ENCODE peak calls at places on chromosome 7, in ten cellular contexts. W is endodermal cell, D is endothelial cell of umbilical vein, P is tibial artery, I is cardiac muscle cell, Q is lower leg skin, S is GM20000, B is IMR-90, O is hepatocyte, K is fibroblast of mammary gland. Y is an unnamed sample.

GRCh38 chr7:157502701-157503111 is 165.9 kb downstream of the DNAJB6 start:
- DNase-seq in W (peak; percentile 28), D (peak; percentile 86), P (peak; percentile 54), I (no peak), Q (peak; percentile 76), S (no peak), B (no peak), O (no peak), K (peak; percentile 19), Y (peak; percentile 49)

GRCh38 chr7:46239856-46240255 is 318.8 kb upstream of the IGFBP3 start:
- DNase-seq in W (no peak), D (no peak), P (no peak), I (no peak), Q (no peak), S (no peak), B (peak; percentile 70), O (no peak), K (no peak), Y (no peak)

GRCh38 chr7:151061241-151062110 is 2.1 kb downstream of the SLC4A2 start:
- DNase-seq in W (peak; percentile 73), D (no peak), P (no peak), I (no peak), Q (no peak), S (no peak), B (no peak), O (no peak), K (no peak), Y (no peak)

GRCh38 chr7:97003262-97004236 is 1.8 kb upstream of the DLX6 start:
- DNase-seq in W (peak; percentile 72), D (no peak), P (no peak), I (no peak), Q (no peak), S (no peak), B (no peak), O (no peak), K (no peak), Y (no peak)

GRCh38 chr7:114081606-114082425 is 163.0 kb upstream of the PPP1R3A start:
- DNase-seq in W (peak; percentile 53), D (peak; percentile 80), P (no peak), I (peak; percentile 33), Q (no peak), S (peak; percentile 56), B (peak; percentile 70), O (peak; percentile 54), K (peak; percentile 78), Y (peak; percentile 66)

GRCh38 chr7:151568951-151569652 is 49.4 kb upstream of the RHEB start:
- DNase-seq in W (no peak), D (no peak), P (no peak), I (no peak), Q (no peak), S (no peak), B (no peak), O (no peak), K (no peak), Y (no peak)

GRCh38 chr7:39987641-39988347 is 37.7 kb downstream of the CDK13 start:
- DNase-seq in W (no peak), D (no peak), P (no peak), I (no peak), Q (no peak), S (no peak), B (no peak), O (no peak), K (no peak), Y (no peak)

GRCh38 chr7:24830440-24831050 is 73.3 kb upstream of the GSDME start:
- DNase-seq in W (no peak), D (no peak), P (no peak), I (no peak), Q (no peak), S (no peak), B (no peak), O (no peak), K (no peak), Y (no peak)

GRCh38 chr7:75916259-75916658 is 1.3 kb downstream of the POR start:
- DNase-seq in W (no peak), D (peak; percentile 12), P (no peak), I (no peak), Q (no peak), S (no peak), B (no peak), O (no peak), K (no peak), Y (no peak)

GRCh38 chr7:75915416-75916156 is 631 bp downstream of the POR start:
- DNase-seq in W (peak; percentile 70), D (peak; percentile 41), P (peak; percentile 74), I (no peak), Q (peak; percentile 86), S (peak; percentile 57), B (peak; percentile 22), O (peak; percentile 44), K (peak; percentile 52), Y (peak; percentile 53)

GRCh38 chr7:75914169-75914654 is 743 bp upstream of the POR start:
- DNase-seq in W (no peak), D (no peak), P (peak; percentile 67), I (no peak), Q (no peak), S (no peak), B (no peak), O (no peak), K (no peak), Y (no peak)

GRCh38 chr7:75913437-75913836 is 1.5 kb upstream of the POR start:
- DNase-seq in W (no peak), D (no peak), P (no peak), I (no peak), Q (no peak), S (no peak), B (no peak), O (no peak), K (no peak), Y (no peak)

DNA sequence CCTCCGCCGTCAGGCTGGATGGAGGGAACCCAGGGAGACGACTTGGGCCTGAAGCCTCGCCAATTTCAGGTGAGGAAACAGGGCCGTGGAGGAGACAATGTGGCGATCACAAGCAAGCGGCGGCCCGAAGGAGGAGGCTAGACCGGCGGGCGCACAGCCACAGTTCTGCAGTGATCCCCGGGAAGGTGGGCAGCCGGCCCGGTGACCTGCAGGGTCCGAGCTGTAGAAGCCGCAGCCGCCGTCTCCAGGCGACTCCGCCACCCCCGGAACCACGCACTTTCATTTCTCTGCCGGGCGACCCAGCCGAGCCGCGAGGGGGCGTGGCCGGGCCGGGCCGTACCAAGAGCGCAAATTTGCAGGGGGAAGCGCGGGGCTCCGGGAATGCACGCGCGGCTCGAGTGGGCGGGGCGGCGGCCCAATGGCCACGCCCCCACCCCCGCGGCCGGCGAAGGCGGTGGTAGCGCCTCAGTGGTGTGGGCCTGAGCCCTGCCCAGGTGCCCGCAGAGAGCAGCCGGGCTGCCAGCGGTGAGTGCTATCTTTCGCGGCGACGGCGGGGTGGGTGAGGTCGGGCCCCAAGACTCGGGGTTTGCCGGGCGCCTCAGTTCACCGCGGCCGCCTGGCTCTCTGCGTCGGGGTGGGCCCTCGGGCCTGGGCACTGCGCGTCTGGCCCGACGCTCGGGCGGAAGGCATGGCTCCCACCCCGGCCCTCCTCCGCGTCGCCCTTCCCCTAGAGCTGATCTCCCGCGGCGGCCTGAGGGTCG is at the start of gene POR:
- DNase-seq in W (peak; percentile 99), D (peak; percentile 94), P (peak; percentile 98), I (peak; percentile 93), Q (peak; percentile 99), S (peak; percentile 98), B (peak; percentile 88), O (peak; percentile 96), K (peak; percentile 85), Y (peak; percentile 97)
- TF ChIP-seq CTCF in W (no peak), D (no peak), P (no peak), I (no peak), Q (no peak), S (no peak), B (no peak), O (no peak), K (no peak), Y (no peak)

DNA sequence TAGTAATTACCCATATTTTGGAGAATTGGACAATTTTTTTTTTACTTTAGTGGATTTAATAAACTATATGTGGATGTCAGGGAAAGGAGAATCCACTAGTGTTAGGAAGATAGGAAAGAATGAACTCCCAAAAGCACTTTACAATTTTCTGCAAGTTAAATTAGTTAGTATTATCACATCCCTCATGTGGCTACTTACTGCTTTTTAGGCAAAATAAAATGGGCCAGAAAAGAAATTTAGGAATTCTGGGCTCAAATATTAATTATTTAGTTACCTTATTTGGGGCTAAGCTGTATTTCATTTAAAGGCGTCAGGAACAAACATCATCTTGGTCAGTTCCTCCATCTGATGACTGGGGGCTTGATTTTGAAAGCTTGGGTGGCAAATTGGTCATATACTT is 4.8 kb upstream of the CUX1 start:
- DNase-seq in W (no peak), D (no peak), P (no peak), I (no peak), Q (no peak), S (no peak), B (no peak), O (no peak), K (no peak), Y (no peak)
- TF ChIP-seq CTCF in W (peak; percentile 41), D (no peak), P (no peak), I (no peak), Q (no peak), S (no peak), B (no peak), O (no peak), K (no peak), Y (no peak)

GRCh38 chr7:47536705-47537611 is 45.0 kb downstream of the TNS3 start:
- DNase-seq in W (peak; percentile 84), D (no peak), P (peak; percentile 86), I (peak; percentile 20), Q (peak; percentile 95), S (no peak), B (peak; percentile 76), O (peak; percentile 77), K (peak; percentile 82), Y (no peak)

GRCh38 chr7:47535704-47536628 is 45.9 kb downstream of the TNS3 start:
- DNase-seq in W (no peak), D (no peak), P (no peak), I (no peak), Q (no peak), S (no peak), B (no peak), O (no peak), K (no peak), Y (no peak)

GRCh38 chr7:47535033-47535703 is 46.7 kb downstream of the TNS3 start:
- DNase-seq in W (no peak), D (no peak), P (no peak), I (no peak), Q (no peak), S (no peak), B (peak; percentile 48), O (peak; percentile 38), K (peak; percentile 42), Y (no peak)

GRCh38 chr7:47531584-47532492 is 50.1 kb downstream of the TNS3 start:
- DNase-seq in W (peak; percentile 35), D (no peak), P (no peak), I (no peak), Q (no peak), S (no peak), B (no peak), O (no peak), K (no peak), Y (no peak)

DNA sequence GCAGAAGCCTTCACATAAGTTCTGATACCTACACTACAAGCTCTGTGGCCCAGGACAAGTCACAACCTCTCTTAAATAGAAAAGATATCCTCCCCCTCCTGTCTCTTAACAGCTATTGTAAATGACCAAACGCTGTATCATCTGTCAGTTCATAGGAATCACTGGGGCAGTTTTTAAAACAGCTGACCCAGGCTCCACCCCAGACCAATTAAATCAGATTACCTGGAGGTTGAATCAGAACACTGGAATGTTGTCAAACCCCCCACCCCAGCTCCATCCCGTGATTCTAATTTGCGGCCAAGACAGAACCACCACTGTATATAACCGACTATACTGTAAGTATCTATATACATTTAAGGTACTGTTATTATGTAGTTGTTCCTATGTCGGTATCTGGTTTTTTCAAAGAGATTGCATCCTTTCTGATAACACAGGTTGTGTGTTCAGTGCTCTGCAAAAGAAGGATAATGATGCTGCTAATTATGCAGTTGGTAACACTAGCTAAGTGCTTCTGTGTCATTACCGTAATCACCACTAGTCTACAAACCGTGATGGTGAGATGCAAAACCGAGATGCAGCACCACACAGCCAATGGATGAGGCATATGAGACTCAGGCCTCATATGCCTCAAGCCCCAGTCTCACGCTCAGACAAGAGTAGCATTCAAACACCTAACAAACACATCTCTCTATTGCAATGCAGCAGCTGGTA is 47.4 kb downstream of the TNS3 start:
- DNase-seq in W (peak; percentile 56), D (no peak), P (no peak), I (no peak), Q (no peak), S (no peak), B (no peak), O (peak; percentile 67), K (no peak), Y (no peak)
- TF ChIP-seq CTCF in W (peak; percentile 66), D (no peak), P (no peak), I (no peak), Q (no peak), S (no peak), B (no peak), O (no peak), K (no peak), Y (no peak)

GRCh38 chr7:91846436-91846835 is 34.1 kb downstream of the MTERF1 start:
- DNase-seq in W (no peak), D (no peak), P (no peak), I (no peak), Q (no peak), S (no peak), B (peak; percentile 21), O (no peak), K (no peak), Y (no peak)

GRCh38 chr7:91847881-91848599 is 32.5 kb downstream of the MTERF1 start:
- DNase-seq in W (no peak), D (no peak), P (no peak), I (no peak), Q (no peak), S (no peak), B (no peak), O (no peak), K (no peak), Y (no peak)

GRCh38 chr7:91850455-91850854 is 30.0 kb downstream of the MTERF1 start:
- DNase-seq in W (no peak), D (no peak), P (no peak), I (no peak), Q (no peak), S (no peak), B (peak; percentile 28), O (no peak), K (peak; percentile 11), Y (no peak)

GRCh38 chr7:91852263-91852741 is 28.2 kb downstream of the MTERF1 start:
- DNase-seq in W (no peak), D (peak; percentile 48), P (no peak), I (peak; percentile 15), Q (no peak), S (peak; percentile 6), B (peak; percentile 12), O (peak; percentile 24), K (peak; percentile 24), Y (peak; percentile 38)
- TF ChIP-seq CTCF in W (peak; percentile 68), D (peak; percentile 29), P (no peak), I (peak; percentile 40), Q (no peak), S (no peak), B (peak; percentile 22), O (peak; percentile 10), K (peak; percentile 36), Y (peak; percentile 43)

Y was measured in GM12865.